ENCODE peak calls at places on chromosomes 12 and 14, in nine cellular contexts. S is IMR-90, C is sigmoid colon, D is HCT116, I is body of pancreas, W is H1, X is testis, K is esophagus squamous epithelium, R is heart left ventricle. H is an unnamed sample.

GRCh38 chr14:77409131-77409533 is 14.2 kb downstream of the NOXRED1 start:
- DNase-seq in I (no peak), K (no peak), X (no peak), W (no peak), S (no peak), D (peak), R (no peak), C (no peak), H (no peak)

GRCh38 chr12:130511285-130511684 is 173.6 kb downstream of the PIWIL1 start:
- DNase-seq in R (no peak), X (no peak), K (no peak), S (no peak), W (no peak), D (no peak), C (no peak), I (no peak), H (no peak)

GRCh38 chr12:132617822-132618682 is 524 bp upstream of the P2RX2 start:
- DNase-seq in I (no peak), S (no peak), C (no peak), R (no peak), W (no peak), K (no peak), D (no peak), X (no peak), H (no peak)

GRCh38 chr12:104050436-104050835 is 449 bp upstream of the GLT8D2 start:
- DNase-seq in C (no peak), D (no peak), X (no peak), R (no peak), I (no peak), W (no peak), S (no peak), K (no peak), H (no peak)

GRCh38 chr12:121812320-121812871 is 8.6 kb downstream of the SETD1B start:
- DNase-seq in I (peak), C (peak), R (peak), K (no peak), W (no peak), D (no peak), S (peak), X (peak), H (peak)

GRCh38 chr14:72583316-72584272 is 310.3 kb downstream of the DPF3 start:
- DNase-seq in D (no peak), K (no peak), C (peak), X (no peak), W (no peak), I (no peak), S (peak), R (no peak), H (no peak)

GRCh38 chr12:132095520-132096409 is 48.4 kb downstream of the DDX51 start:
- DNase-seq in K (no peak), R (no peak), S (no peak), C (peak), D (no peak), I (no peak), W (no peak), X (no peak), H (no peak)

GRCh38 chr14:85574849-85575616 is 45.1 kb downstream of the FLRT2 start:
- DNase-seq in W (no peak), D (no peak), R (no peak), K (no peak), S (no peak), I (no peak), X (no peak), C (no peak), H (no peak)

GRCh38 chr12:79818856-79819255 is 116.0 kb downstream of the PPP1R12A start:
- DNase-seq in R (no peak), X (no peak), C (no peak), W (no peak), K (no peak), D (no peak), S (no peak), I (no peak), H (no peak)

GRCh38 chr12:6471992-6472366 is 1.5 kb upstream of the VAMP1 start:
- DNase-seq in D (no peak), I (no peak), R (no peak), W (no peak), K (no peak), S (no peak), X (no peak), C (no peak), H (no peak)

GRCh38 chr12:122788387-122788786 is 14.0 kb downstream of the CCDC62 start:
- DNase-seq in K (no peak), C (no peak), R (no peak), W (no peak), X (no peak), S (peak), I (no peak), D (no peak), H (no peak)

GRCh38 chr14:68270342-68270741 is 450.8 kb downstream of the RAD51B start:
- DNase-seq in K (no peak), W (no peak), I (no peak), R (no peak), C (no peak), D (no peak), X (no peak), S (no peak), H (no peak)

GRCh38 chr14:76985021-76985420 is 43.5 kb downstream of the IRF2BPL start:
- DNase-seq in I (no peak), S (peak), C (no peak), R (no peak), D (no peak), K (no peak), X (no peak), W (no peak), H (no peak)

GRCh38 chr12:56078931-56079728 is 835 bp upstream of the ERBB3 start:
- DNase-seq in C (peak), I (peak), R (peak), W (peak), D (peak), X (peak), S (peak), K (no peak), H (peak)

GRCh38 chr12:106957617-106958016 is 1.9 kb downstream of the TMEM263 start:
- DNase-seq in K (no peak), C (no peak), R (no peak), S (no peak), D (no peak), X (no peak), I (no peak), W (no peak), H (no peak)

GRCh38 chr12:95216704-95217376 is 427 bp downstream of the FGD6 start:
- DNase-seq in K (no peak), W (no peak), D (no peak), I (no peak), S (no peak), C (no peak), X (no peak), R (no peak), H (no peak)

GRCh38 chr14:38554046-38554445 is 298.2 kb upstream of the CLEC14A start:
- DNase-seq in R (no peak), W (no peak), I (no peak), X (no peak), C (no peak), D (no peak), K (no peak), S (peak), H (no peak)

GRCh38 chr14:90569201-90569600 is 172.4 kb downstream of the CALM1 start:
- DNase-seq in D (no peak), I (no peak), K (no peak), R (no peak), C (no peak), W (no peak), X (no peak), S (no peak), H (no peak)

GRCh38 chr12:32134144-32134888 is 27.7 kb downstream of the BICD1 start:
- DNase-seq in R (no peak), X (no peak), W (no peak), S (peak), K (no peak), D (no peak), C (no peak), I (no peak), H (no peak)

GRCh38 chr12:71312767-71313375 is 126.7 kb upstream of the LGR5 start:
- DNase-seq in D (peak), W (no peak), C (no peak), I (no peak), K (no peak), S (no peak), X (no peak), R (no peak), H (no peak)

GRCh38 chr14:23831591-23831990 is 122.0 kb upstream of the DHRS4 start:
- DNase-seq in D (no peak), X (no peak), I (no peak), S (no peak), C (no peak), R (no peak), K (no peak), W (no peak), H (no peak)

GRCh38 chr14:61322799-61323290 is 1.5 kb downstream of the PRKCH start:
- DNase-seq in K (no peak), W (no peak), S (peak), I (no peak), R (no peak), C (no peak), X (no peak), D (peak), H (no peak)

GRCh38 chr14:94045101-94045500 is 19.0 kb downstream of the OTUB2 start:
- DNase-seq in R (no peak), S (no peak), K (no peak), C (peak), D (no peak), I (peak), W (no peak), X (no peak), H (no peak)

GRCh38 chr12:23831739-23832138 is 117.7 kb downstream of the SOX5 start:
- DNase-seq in R (no peak), K (no peak), C (no peak), I (no peak), S (no peak), D (no peak), X (no peak), W (no peak), H (no peak)

GRCh38 chr14:100056431-100056830 is 8.8 kb upstream of the EVL start:
- DNase-seq in W (no peak), R (no peak), D (no peak), I (no peak), K (no peak), C (no peak), S (no peak), X (no peak), H (no peak)

GRCh38 chr12:108080363-108080762 is 48.7 kb upstream of the WSCD2 start:
- DNase-seq in W (no peak), X (no peak), K (no peak), D (no peak), S (no peak), I (no peak), C (no peak), R (no peak), H (no peak)

GRCh38 chr14:56840221-56840620 is 29.9 kb upstream of the OTX2 start:
- DNase-seq in S (no peak), W (no peak), C (no peak), R (no peak), X (no peak), I (no peak), K (no peak), D (no peak), H (no peak)

GRCh38 chr12:101021911-101022388 is 188.1 kb downstream of the SLC5A8 start:
- DNase-seq in X (no peak), K (no peak), R (no peak), S (peak), D (peak), W (no peak), I (no peak), C (no peak), H (no peak)

GRCh38 chr12:79934309-79935020 is 432 bp downstream of the PPP1R12A start:
- DNase-seq in X (peak), D (no peak), R (peak), C (peak), S (peak), K (no peak), I (no peak), W (peak), H (peak)

GRCh38 chr12:12806784-12807516 is 6.2 kb upstream of the DDX47 start:
- DNase-seq in D (no peak), R (no peak), K (no peak), S (no peak), X (no peak), I (no peak), W (no peak), C (no peak), H (no peak)

GRCh38 chr14:34453226-34453625 is 8.8 kb downstream of the SPTSSA start:
- DNase-seq in W (no peak), X (no peak), K (no peak), I (no peak), R (no peak), D (no peak), C (no peak), S (no peak), H (no peak)

GRCh38 chr14:39247256-39247655 is 13.5 kb downstream of the MIA2 start:
- DNase-seq in I (no peak), C (no peak), X (no peak), K (no peak), S (peak), W (no peak), R (no peak), D (no peak), H (no peak)

GRCh38 chr12:116303929-116304328 is 26.4 kb upstream of the MED13L start:
- DNase-seq in R (no peak), S (peak), W (no peak), X (no peak), K (no peak), D (no peak), C (peak), I (no peak), H (peak)

GRCh38 chr14:69652942-69653680 is 41.7 kb downstream of the SUSD6 start:
- DNase-seq in C (no peak), I (no peak), W (no peak), R (no peak), S (peak), D (no peak), X (no peak), K (no peak), H (no peak)

GRCh38 chr14:54294802-54295201 is 102.0 kb upstream of the CDKN3 start:
- DNase-seq in C (no peak), I (no peak), X (no peak), D (no peak), K (no peak), S (no peak), W (no peak), R (no peak), H (no peak)

GRCh38 chr14:23562822-23563472 is 4.6 kb downstream of the AP1G2 start:
- DNase-seq in C (peak), S (peak), X (peak), I (peak), W (no peak), R (no peak), D (no peak), K (no peak), H (no peak)

DNA sequence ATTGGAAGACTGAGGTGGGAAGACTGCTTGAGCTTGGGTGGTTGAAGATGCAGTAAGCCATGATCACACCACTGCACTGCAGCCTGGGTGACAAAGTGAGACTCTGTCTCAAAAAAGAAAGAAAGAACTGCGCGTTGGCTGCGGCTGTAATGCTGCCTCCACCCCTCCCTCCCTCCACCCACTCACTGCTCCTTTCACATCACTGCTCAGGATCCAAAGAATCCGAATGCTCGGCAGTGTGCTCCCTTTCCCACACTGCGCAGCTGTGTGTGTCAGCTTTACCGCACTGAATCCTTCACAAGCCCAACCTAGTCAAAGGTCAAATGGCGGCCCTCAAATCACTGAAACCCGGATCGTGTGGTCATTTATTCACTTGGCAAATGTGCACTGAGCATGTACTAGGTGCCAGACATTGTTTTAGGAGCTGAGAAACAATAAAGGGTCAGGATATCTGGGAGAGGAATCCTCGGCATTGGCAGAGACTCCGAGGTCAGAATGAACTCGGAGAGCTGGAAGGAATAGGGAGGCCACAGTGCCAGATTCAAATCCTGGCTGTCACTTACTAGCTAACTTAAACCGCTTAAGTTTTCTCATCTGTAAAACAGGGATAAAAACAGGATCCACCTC is 11.5 kb upstream of the TDRD9 start:
- DNase-seq in C (peak), R (no peak), S (no peak), D (no peak), I (no peak), X (no peak), W (no peak), K (no peak), H (no peak)
- TF ChIP-seq POLR2A in C (no peak), R (no peak), S (no peak), D (no peak), I (no peak), X (no peak), W (no peak), K (no peak), H (no peak)

GRCh38 chr14:96363751-96364336 is 518 bp downstream of the GSKIP start:
- DNase-seq in C (peak), R (peak), X (peak), K (no peak), W (no peak), I (peak), D (no peak), S (peak), H (no peak)
- H3K27ac ChIP-seq in C (peak), R (no peak), X (peak), K (peak), W (peak), I (peak), D (peak), S (peak), H (peak)

DNA sequence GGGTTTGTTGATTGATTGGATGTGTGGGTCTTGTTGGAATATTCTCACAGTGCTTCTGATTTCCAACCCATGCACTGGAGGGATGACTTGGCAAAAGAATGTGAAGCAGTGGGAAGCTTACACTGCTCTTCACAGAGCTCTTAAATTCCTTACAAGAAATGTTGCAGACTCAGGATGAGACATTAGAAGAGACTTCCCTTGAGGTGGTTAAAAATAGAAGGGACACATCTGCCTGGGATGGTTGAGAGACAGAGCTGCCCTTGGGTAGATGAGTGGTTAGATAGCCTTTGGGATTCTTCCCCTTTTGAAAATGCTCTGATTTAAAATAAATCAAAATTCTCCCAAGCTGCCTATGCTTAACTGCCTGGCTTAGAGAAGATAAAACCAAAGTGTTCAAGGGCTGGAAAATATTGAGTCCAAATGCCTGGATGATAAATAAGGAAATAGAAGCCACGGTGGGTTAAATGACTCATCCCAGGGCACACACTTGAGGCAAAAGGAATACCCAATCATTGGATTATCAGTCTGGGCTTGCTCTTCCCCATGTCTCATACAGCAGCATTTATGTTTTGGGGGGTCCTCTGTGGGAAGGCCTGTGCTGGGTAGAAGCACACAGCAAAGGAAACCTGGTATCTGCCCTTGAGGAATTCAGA is 264.3 kb downstream of the AKAP6 start:
- DNase-seq in C (no peak), I (no peak), R (no peak), K (no peak), D (no peak), W (no peak), X (no peak), S (peak), H (no peak)
- TF ChIP-seq CTCF in C (no peak), I (no peak), R (no peak), K (no peak), D (no peak), W (no peak), X (no peak), S (no peak), H (no peak)

GRCh38 chr14:105855246-105855892 is 329.0 kb downstream of the TMEM121 start:
- DNase-seq in D (no peak), I (peak), K (no peak), S (no peak), W (no peak), C (peak), R (peak), X (peak), H (no peak)

GRCh38 chr14:105857816-105858675 is 331.7 kb downstream of the TMEM121 start:
- DNase-seq in D (no peak), R (peak), X (peak), C (peak), I (peak), S (no peak), K (no peak), W (no peak), H (peak)

GRCh38 chr14:105855893-105856675 is 329.7 kb downstream of the TMEM121 start:
- DNase-seq in D (no peak), K (no peak), S (no peak), C (peak), W (no peak), X (peak), R (no peak), I (peak), H (peak)

GRCh38 chr14:105857223-105857815 is 330.9 kb downstream of the TMEM121 start:
- DNase-seq in K (no peak), W (no peak), D (no peak), X (peak), S (no peak), R (peak), C (peak), I (peak), H (no peak)

DNA sequence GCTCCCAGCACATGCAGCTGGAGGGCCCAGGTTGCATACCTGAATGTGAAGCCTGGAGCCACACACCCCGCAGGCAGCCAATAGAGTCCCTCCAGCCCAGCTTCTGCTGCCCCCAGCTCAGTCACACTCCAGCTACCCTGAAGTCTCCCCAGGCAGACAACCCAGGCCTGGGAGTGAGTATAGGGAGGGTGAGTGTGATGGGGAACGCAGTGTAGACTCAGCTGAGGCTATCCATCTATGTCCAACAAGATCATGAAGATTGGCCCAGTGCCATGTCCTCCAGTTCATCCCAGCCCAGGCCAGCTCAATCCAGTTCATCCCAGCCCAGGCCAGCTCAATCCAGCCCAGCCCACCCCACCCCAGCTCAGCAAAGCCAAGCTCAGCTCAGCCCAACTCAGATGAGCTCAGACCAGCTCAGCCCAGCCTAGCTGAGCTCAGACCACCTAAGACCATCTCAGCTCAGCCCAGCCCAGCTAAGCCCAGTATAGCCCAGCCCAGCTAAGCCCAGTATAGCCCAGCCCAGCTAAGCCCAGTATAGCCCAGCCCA is 330.4 kb downstream of the TMEM121 start:
- DNase-seq in R (peak), X (peak), S (no peak), K (no peak), I (peak), C (peak), W (no peak), D (no peak), H (no peak)
- TF ChIP-seq POLR2A in R (no peak), X (no peak), S (no peak), K (no peak), I (no peak), C (no peak), W (no peak), D (no peak), H (no peak)

GRCh38 chr14:95445161-95445560 is 71.3 kb downstream of the SYNE3 start:
- DNase-seq in X (no peak), S (no peak), K (no peak), D (no peak), I (no peak), R (no peak), W (no peak), C (no peak), H (no peak)
- H3K27ac ChIP-seq in X (no peak), S (no peak), K (no peak), D (no peak), I (no peak), R (no peak), W (no peak), C (no peak), H (no peak)

H was measured in uterus.